ENCODE peak calls at places on chromosome 21, in nine cellular contexts. Y is A673, M is cardiac muscle cell, B is stomach, E is kidney, Q is upper lobe of right lung, K is pancreas, G is adrenal gland, H is DND-41. N is an unnamed sample.

GRCh38 chr21:32474179-32475059 is 61.9 kb downstream of the EVA1C start:
- DNase-seq in Y (no peak), M (no peak), B (peak; percentile 29), E (peak; percentile 27), Q (peak; percentile 26), K (no peak), G (no peak), H (no peak), N (no peak)

GRCh38 chr21:30563630-30564029 is 2.5 kb upstream of the KRTAP19-7 start:
- DNase-seq in Y (no peak), M (no peak), B (no peak), E (no peak), Q (no peak), K (no peak), G (no peak), H (no peak), N (no peak)

GRCh38 chr21:33374080-33374873 is 28.9 kb upstream of the IFNGR2 start:
- DNase-seq in Y (peak; percentile 61), M (peak; percentile 82), B (peak; percentile 58), E (no peak), Q (peak; percentile 65), K (peak; percentile 46), G (peak; percentile 58), H (peak; percentile 67), N (peak; percentile 75)

GRCh38 chr21:35801388-35801787 is 258.9 kb downstream of the SETD4 start:
- DNase-seq in Y (no peak), M (no peak), B (no peak), E (no peak), Q (no peak), K (no peak), G (no peak), H (peak; percentile 94), N (no peak)

GRCh38 chr21:34812510-34813265 is 143.9 kb downstream of the CLIC6 start:
- DNase-seq in Y (no peak), M (peak; percentile 58), B (no peak), E (no peak), Q (no peak), K (no peak), G (no peak), H (no peak), N (no peak)

GRCh38 chr21:42839271-42840231 is 39.8 kb downstream of the WDR4 start:
- DNase-seq in Y (no peak), M (no peak), B (peak; percentile 22), E (peak; percentile 64), Q (peak; percentile 59), K (peak; percentile 15), G (peak; percentile 9), H (no peak), N (no peak)

GRCh38 chr21:33799378-33800090 is 116.1 kb downstream of the ATP5PO start:
- DNase-seq in Y (no peak), M (peak; percentile 51), B (no peak), E (no peak), Q (no peak), K (no peak), G (no peak), H (no peak), N (no peak)

GRCh38 chr21:33884361-33885157 is 31.0 kb downstream of the ATP5PO start:
- DNase-seq in Y (no peak), M (peak; percentile 56), B (no peak), E (no peak), Q (no peak), K (no peak), G (no peak), H (no peak), N (no peak)

GRCh38 chr21:42392731-42393442 is 3.0 kb downstream of the TMPRSS3 start:
- DNase-seq in Y (peak; percentile 29), M (no peak), B (no peak), E (no peak), Q (peak; percentile 27), K (no peak), G (no peak), H (no peak), N (no peak)

GRCh38 chr21:40120944-40121575 is 253.8 kb downstream of the PCP4 start:
- DNase-seq in Y (no peak), M (peak; percentile 4), B (no peak), E (no peak), Q (no peak), K (no peak), G (peak; percentile 21), H (no peak), N (no peak)

GRCh38 chr21:21187579-21187978 is 189.4 kb downstream of the NCAM2 start:
- DNase-seq in Y (no peak), M (peak; percentile 25), B (no peak), E (no peak), Q (no peak), K (no peak), G (no peak), H (no peak), N (no peak)

GRCh38 chr21:33554236-33554981 is 11.6 kb downstream of the SON start:
- DNase-seq in Y (no peak), M (no peak), B (no peak), E (no peak), Q (no peak), K (no peak), G (no peak), H (no peak), N (no peak)

GRCh38 chr21:22855581-22855980 is 1857.4 kb downstream of the NCAM2 start:
- DNase-seq in Y (no peak), M (no peak), B (no peak), E (no peak), Q (no peak), K (no peak), G (no peak), H (no peak), N (no peak)

GRCh38 chr21:29296452-29296851 is 2.3 kb upstream of the BACH1 start:
- DNase-seq in Y (no peak), M (no peak), B (no peak), E (no peak), Q (no peak), K (no peak), G (no peak), H (no peak), N (no peak)

GRCh38 chr21:29299906-29300546 is 1.3 kb downstream of the BACH1 start:
- DNase-seq in Y (peak; percentile 83), M (peak; percentile 88), B (peak; percentile 39), E (no peak), Q (peak; percentile 75), K (peak; percentile 54), G (peak; percentile 43), H (peak; percentile 41), N (peak; percentile 60)

GRCh38 chr21:29299046-29299905 is 554 bp downstream of the BACH1 start:
- DNase-seq in Y (peak; percentile 71), M (peak; percentile 60), B (peak; percentile 67), E (peak; percentile 89), Q (peak; percentile 86), K (peak; percentile 62), G (peak; percentile 68), H (peak; percentile 63), N (peak; percentile 62)

GRCh38 chr21:29297483-29298347 is 1.0 kb upstream of the BACH1 start:
- DNase-seq in Y (no peak), M (no peak), B (no peak), E (no peak), Q (no peak), K (no peak), G (no peak), H (no peak), N (no peak)

DNA sequence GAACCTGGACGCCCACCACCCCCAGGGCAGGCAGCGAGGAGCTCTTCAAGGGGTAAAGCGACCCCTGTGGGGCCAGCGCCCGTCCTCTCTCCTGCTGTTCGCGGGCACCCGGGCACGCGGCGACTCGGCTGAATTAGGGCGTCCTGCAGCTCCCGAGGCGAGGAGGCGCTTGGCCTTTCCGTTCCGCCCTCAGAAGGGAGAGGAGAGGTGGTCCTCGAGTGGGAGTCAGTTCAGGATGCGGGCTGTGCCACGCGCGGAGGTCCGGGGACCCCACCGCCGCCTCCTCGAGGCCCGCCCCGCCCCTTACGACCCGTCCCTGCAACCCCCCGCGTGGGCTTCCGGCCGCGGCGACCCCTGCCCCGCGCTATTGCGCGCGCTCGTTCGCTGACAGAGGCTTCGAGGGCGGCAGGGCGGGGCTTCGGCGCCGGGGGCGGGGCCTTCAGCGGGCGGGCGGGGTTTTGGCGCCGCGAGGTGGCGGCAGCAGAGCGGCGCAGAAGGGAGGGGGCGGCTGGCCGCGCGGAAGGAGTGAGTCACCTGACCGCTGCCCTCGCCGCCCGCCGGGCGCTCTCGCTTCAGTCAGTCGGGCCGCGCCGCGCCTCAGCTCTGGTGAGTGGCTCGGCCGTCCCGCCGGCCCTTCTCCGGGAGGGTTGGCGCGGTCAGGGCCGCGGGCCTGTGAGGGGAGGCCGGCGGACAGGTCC is at the start of gene BACH1:
- DNase-seq in Y (peak; percentile 90), M (peak; percentile 95), B (peak; percentile 92), E (peak; percentile 97), Q (peak; percentile 96), K (peak; percentile 89), G (peak; percentile 91), H (peak; percentile 86), N (peak; percentile 92)
- TF ChIP-seq CTCF in Y (peak; percentile 31), M (peak; percentile 14), B (no peak), E (peak; percentile 51), Q (peak; percentile 43), K (no peak), G (no peak), H (peak; percentile 58), N (peak; percentile 40)

GRCh38 chr21:37445228-37445627 is 78.7 kb downstream of the DYRK1A start:
- DNase-seq in Y (no peak), M (peak; percentile 77), B (no peak), E (no peak), Q (no peak), K (no peak), G (no peak), H (no peak), N (no peak)
- H3K4me1 ChIP-seq in Y (peaks cover 30% of the 10 kb centered on the region), M (peaks cover 22% of the 10 kb centered on the region), B (peaks cover 75% of the 10 kb centered on the region), E (no peaks in the 10 kb centered on the region), Q (peaks cover 14% of the 10 kb centered on the region), K (peaks cover 11% of the 10 kb centered on the region), G (peaks cover 14% of the 10 kb centered on the region), H (no peaks in the 10 kb centered on the region), N (peaks cover 11% of the 10 kb centered on the region)

DNA sequence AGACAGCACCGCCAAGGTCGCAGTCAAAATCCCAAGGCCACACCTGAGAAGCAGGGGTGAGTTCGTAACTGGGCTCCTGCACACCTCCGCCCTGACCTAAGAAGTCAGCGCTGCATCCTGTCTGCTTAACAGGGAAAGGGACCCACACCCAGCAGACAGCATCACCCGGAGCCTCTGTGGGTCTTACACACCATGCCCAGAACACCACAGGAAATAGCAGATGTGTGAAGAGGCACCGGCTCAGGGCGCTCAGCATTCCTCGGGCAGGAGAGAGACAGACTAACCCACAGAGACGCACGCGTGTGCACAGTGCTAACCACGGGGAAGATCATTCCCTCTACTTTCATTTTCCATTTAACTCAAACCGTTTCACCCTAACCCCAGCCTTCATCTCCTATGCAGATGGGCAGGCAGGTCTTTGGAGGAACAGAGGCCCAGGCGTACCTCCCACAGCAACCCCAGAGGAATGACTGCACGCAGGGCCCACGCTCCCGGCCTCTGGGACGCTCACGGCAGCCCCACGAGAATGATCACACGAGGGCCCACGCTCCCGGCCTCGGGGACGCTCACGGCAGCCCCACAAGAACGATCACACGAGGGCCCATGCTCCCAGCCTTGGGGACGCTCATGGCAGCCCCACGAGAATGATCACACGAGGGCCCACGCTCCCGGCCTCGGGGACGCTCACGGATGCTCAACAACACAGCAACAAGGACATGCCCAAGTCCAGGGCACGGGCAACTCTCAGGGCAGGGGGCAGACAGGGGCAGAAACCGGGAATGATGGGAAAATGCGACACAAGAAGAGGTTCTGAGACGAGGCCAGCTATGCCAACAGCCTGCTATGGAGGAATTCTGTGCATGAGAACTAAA is 20.9 kb downstream of the POFUT2 start:
- DNase-seq in Y (no peak), M (no peak), B (peak; percentile 29), E (peak; percentile 53), Q (peak; percentile 38), K (no peak), G (no peak), H (peak; percentile 80), N (no peak)
- H3K27ac ChIP-seq in Y (no peak overlapping the region), M (no peak overlapping the region), B (no peak overlapping the region), E (no peak overlapping the region), Q (no peak overlapping the region), K (no peak overlapping the region), G (no peak overlapping the region), H (peak overlapping the region; percentile 66), N (no peak overlapping the region)

GRCh38 chr21:14306143-14306907 is 76.6 kb downstream of the HSPA13 start:
- DNase-seq in Y (peak; percentile 52), M (peak; percentile 24), B (no peak), E (no peak), Q (no peak), K (no peak), G (no peak), H (no peak), N (no peak)
- TF ChIP-seq CTCF in Y (peak; percentile 64), M (peak; percentile 11), B (no peak), E (no peak), Q (no peak), K (no peak), G (no peak), H (peak; percentile 27), N (no peak)